ENCODE peak calls at places on chromosome 20, in six cellular contexts. I is activated T-cell treated with anti-CD3 and anti-CD28 coated beads for 1 hour; A is nephron progenitor cell; W is uterus; S is stimulated activated CD8-positive, alpha-beta memory T cell treated with anti-CD3 and anti-CD28 coated beads, Interleukin-2, amount 100 ng/mL, for 1 hour; Q is SW 1271. V is an unnamed sample.

GRCh38 chr20:6660441-6660840 is 107.0 kb upstream of the BMP2 start:
- DNase-seq in I (no peak), A (no peak), W (no peak), S (no peak), Q (no peak), V (no peak)

GRCh38 chr20:5080384-5080877 is 39.3 kb downstream of the PCNA start:
- DNase-seq in I (no peak), A (no peak), W (no peak), S (no peak), Q (no peak), V (no peak)

GRCh38 chr20:4973330-4974097 is 27.8 kb downstream of the SLC23A2 start:
- DNase-seq in I (no peak), A (peak), W (peak), S (no peak), Q (no peak), V (no peak)

GRCh38 chr20:46964299-46965123 is 69.9 kb downstream of the EYA2 start:
- DNase-seq in I (no peak), A (no peak), W (no peak), S (no peak), Q (no peak), V (no peak)

GRCh38 chr20:45111285-45111684 is 3.7 kb downstream of the WFDC5 start:
- DNase-seq in I (no peak), A (no peak), W (no peak), S (no peak), Q (no peak), V (no peak)

GRCh38 chr20:50680106-50680960 is 11.0 kb downstream of the RIPOR3 start:
- DNase-seq in I (no peak), A (peak), W (peak), S (no peak), Q (no peak), V (no peak)

GRCh38 chr20:6029538-6029937 is 24.3 kb downstream of the LRRN4 start:
- DNase-seq in I (no peak), A (no peak), W (no peak), S (no peak), Q (no peak), V (no peak)

GRCh38 chr20:34165246-34165645 is 53.2 kb upstream of the EIF2S2 start:
- DNase-seq in I (no peak), A (no peak), W (no peak), S (no peak), Q (no peak), V (no peak)

GRCh38 chr20:23332467-23332866 is 18.1 kb upstream of the NXT1 start:
- DNase-seq in I (no peak), A (no peak), W (no peak), S (no peak), Q (no peak), V (no peak)

GRCh38 chr20:59804347-59804746 is 129.1 kb downstream of the SYCP2 start:
- DNase-seq in I (no peak), A (no peak), W (no peak), S (no peak), Q (no peak), V (no peak)

GRCh38 chr20:39674842-39675241 is 712.7 kb downstream of the DHX35 start:
- DNase-seq in I (no peak), A (no peak), W (no peak), S (no peak), Q (no peak), V (no peak)

GRCh38 chr20:5181955-5182354 is 55.1 kb downstream of the CDS2 start:
- DNase-seq in I (no peak), A (no peak), W (no peak), S (no peak), Q (peak), V (no peak)

GRCh38 chr20:5806457-5807263 is 56.5 kb downstream of the SHLD1 start:
- DNase-seq in I (no peak), A (no peak), W (no peak), S (no peak), Q (peak), V (no peak)

GRCh38 chr20:37570419-37570818 is 42.7 kb upstream of the BLCAP start:
- DNase-seq in I (no peak), A (no peak), W (no peak), S (no peak), Q (no peak), V (no peak)

GRCh38 chr20:39676857-39677351 is 714.8 kb downstream of the DHX35 start:
- DNase-seq in I (no peak), A (no peak), W (no peak), S (no peak), Q (peak), V (no peak)

GRCh38 chr20:6780414-6780813 is 12.9 kb downstream of the BMP2 start:
- DNase-seq in I (no peak), A (no peak), W (no peak), S (no peak), Q (no peak), V (no peak)

GRCh38 chr20:41436679-41437078 is 70.1 kb upstream of the EMILIN3 start:
- DNase-seq in I (no peak), A (no peak), W (no peak), S (no peak), Q (peak), V (no peak)

GRCh38 chr20:2470051-2470431 is 548 bp downstream of the SNRPB start:
- DNase-seq in I (peak), A (peak), W (peak), S (peak), Q (peak), V (no peak)

GRCh38 chr20:32695089-32695488 is 21.3 kb upstream of the C20orf203 start:
- DNase-seq in I (no peak), A (no peak), W (no peak), S (no peak), Q (no peak), V (no peak)

GRCh38 chr20:36121981-36122930 is 32.3 kb upstream of the EPB41L1 start:
- DNase-seq in I (no peak), A (no peak), W (no peak), S (no peak), Q (no peak), V (no peak)

GRCh38 chr20:3248167-3248992 is 9.4 kb upstream of the SLC4A11 start:
- DNase-seq in I (no peak), A (peak), W (no peak), S (no peak), Q (no peak), V (no peak)

GRCh38 chr20:25076731-25077609 is 5.0 kb downstream of the VSX1 start:
- DNase-seq in I (no peak), A (no peak), W (peak), S (no peak), Q (peak), V (no peak)

GRCh38 chr20:32205502-32206382 is 1.8 kb downstream of the PLAGL2 start:
- DNase-seq in I (no peak), A (no peak), W (no peak), S (no peak), Q (no peak), V (no peak)

GRCh38 chr20:20791664-20792568 is 79.5 kb upstream of the RALGAPA2 start:
- DNase-seq in I (no peak), A (no peak), W (no peak), S (no peak), Q (no peak), V (no peak)

GRCh38 chr20:6908673-6909072 is 141.2 kb downstream of the BMP2 start:
- DNase-seq in I (no peak), A (no peak), W (no peak), S (no peak), Q (no peak), V (no peak)

GRCh38 chr20:50287512-50287911 is 96.9 kb downstream of the CEBPB start:
- DNase-seq in I (no peak), A (no peak), W (no peak), S (no peak), Q (no peak), V (no peak)

GRCh38 chr20:23497458-23498026 is 6.6 kb downstream of the CST8 start:
- DNase-seq in I (no peak), A (no peak), W (no peak), S (no peak), Q (no peak), V (no peak)

GRCh38 chr20:36861875-36862801 is 13.8 kb upstream of the TLDC2 start:
- DNase-seq in I (no peak), A (peak), W (peak), S (no peak), Q (peak), V (no peak)

GRCh38 chr20:62136283-62137091 is 6.7 kb downstream of the PSMA7 start:
- DNase-seq in I (peak), A (peak), W (peak), S (peak), Q (peak), V (no peak)

GRCh38 chr20:18811186-18811585 is 2.4 kb upstream of the SCP2D1 start:
- DNase-seq in I (no peak), A (no peak), W (no peak), S (no peak), Q (no peak), V (no peak)

GRCh38 chr20:19783966-19784401 is 25.9 kb downstream of the RIN2 start:
- DNase-seq in I (no peak), A (no peak), W (no peak), S (no peak), Q (peak), V (no peak)

GRCh38 chr20:19741914-19742313 is 16.1 kb upstream of the RIN2 start:
- DNase-seq in I (no peak), A (no peak), W (no peak), S (no peak), Q (no peak), V (no peak)

GRCh38 chr20:17767624-17768023 is 67.9 kb downstream of the BANF2 start:
- DNase-seq in I (no peak), A (no peak), W (no peak), S (no peak), Q (no peak), V (no peak)

GRCh38 chr20:49642808-49643207 is 70.9 kb downstream of the B4GALT5 start:
- DNase-seq in I (no peak), A (no peak), W (no peak), S (no peak), Q (no peak), V (no peak)

GRCh38 chr20:20780127-20780822 is 67.8 kb upstream of the RALGAPA2 start:
- DNase-seq in I (no peak), A (no peak), W (no peak), S (no peak), Q (no peak), V (no peak)

GRCh38 chr20:38727602-38728236 is 3.4 kb downstream of the SLC32A1 start:
- DNase-seq in I (no peak), A (no peak), W (no peak), S (no peak), Q (no peak), V (no peak)

GRCh38 chr20:6395695-6396094 is 272.9 kb upstream of the FERMT1 start:
- DNase-seq in I (no peak), A (no peak), W (no peak), S (no peak), Q (no peak), V (no peak)

GRCh38 chr20:31604567-31605030 is 490 bp upstream of the ID1 start:
- DNase-seq in I (no peak), A (no peak), W (no peak), S (no peak), Q (no peak), V (no peak)

GRCh38 chr20:63051911-63052310 is 45.1 kb upstream of the BHLHE23 start:
- DNase-seq in I (no peak), A (no peak), W (no peak), S (no peak), Q (no peak), V (no peak)

GRCh38 chr20:52869698-52870288 is 102.4 kb upstream of the TSHZ2 start:
- DNase-seq in I (no peak), A (no peak), W (no peak), S (no peak), Q (no peak), V (no peak)